ENCODE peak calls at places on chromosome 18, in nine cellular contexts. L, Y, R, A, D, H, U, I and J are unnamed samples.

GRCh38 chr18:911025-911424 is 6.4 kb downstream of the ADCYAP1 start:
- DNase-seq in R (no peak), Y (peak; percentile 77), I (no peak), U (no peak), A (no peak), H (no peak), D (no peak), L (no peak), J (no peak)

GRCh38 chr18:40413160-40413559 is 1541.9 kb upstream of the PIK3C3 start:
- DNase-seq in D (no peak), I (no peak), R (no peak), U (no peak), H (no peak), A (no peak), Y (peak; percentile 73), L (no peak), J (peak; percentile 23)

GRCh38 chr18:11512096-11513030 is 97.0 kb upstream of the SLC35G4 start:
- DNase-seq in L (no peak), Y (peak; percentile 41), U (no peak), D (no peak), A (no peak), R (no peak), I (no peak), H (no peak), J (no peak)

GRCh38 chr18:44696892-44697291 is 16.2 kb downstream of the SETBP1 start:
- DNase-seq in I (no peak), R (no peak), H (no peak), D (no peak), U (no peak), Y (no peak), L (no peak), A (no peak), J (no peak)

GRCh38 chr18:50830544-50830943 is 10.7 kb upstream of the MRO start:
- DNase-seq in L (no peak), Y (no peak), D (no peak), U (no peak), A (no peak), R (no peak), I (no peak), H (no peak), J (no peak)

GRCh38 chr18:13268035-13268700 is 49.6 kb downstream of the LDLRAD4 start:
- DNase-seq in D (no peak), L (no peak), H (no peak), U (no peak), R (no peak), I (peak; percentile 60), A (no peak), Y (no peak), J (no peak)

GRCh38 chr18:11005528-11005927 is 143.8 kb downstream of the PIEZO2 start:
- DNase-seq in H (no peak), A (no peak), I (no peak), L (peak; percentile 56), D (no peak), U (no peak), Y (peak; percentile 82), R (no peak), J (no peak)

GRCh38 chr18:53819174-53819573 is 405.3 kb downstream of the MBD2 start:
- DNase-seq in Y (no peak), H (no peak), D (no peak), A (no peak), R (no peak), I (no peak), L (no peak), U (no peak), J (no peak)